ENCODE peak calls at places on chromosomes 3 and 15, in ten cellular contexts. One of them, this sample, is unnamed. For H3K4me1, the result is how much of the 10 kb centered on the place peaks cover.

GRCh38 chr15:44010114-44010513 is 183.3 kb downstream of the WDR76 start:
- DNase-seq in OCI-LY7: no peak
- DNase-seq in H9: no peak
- DNase-seq in upper lobe of left lung: no peak
- DNase-seq in trophoblast cell: no peak
- DNase-seq in aorta: no peak
- DNase-seq in heart right ventricle: no peak
- DNase-seq in body of pancreas: no peak
- DNase-seq in A549: no peak
- DNase-seq in right cardiac atrium: no peak
- DNase-seq in this sample: no peak

GRCh38 chr3:124288996-124289395 is 297.1 kb upstream of the ROPN1 start:
- DNase-seq in aorta: no peak
- DNase-seq in OCI-LY7: no peak
- DNase-seq in heart right ventricle: no peak
- DNase-seq in A549: no peak
- DNase-seq in upper lobe of left lung: no peak
- DNase-seq in right cardiac atrium: no peak
- DNase-seq in trophoblast cell: no peak
- DNase-seq in H9: no peak
- DNase-seq in body of pancreas: no peak
- DNase-seq in this sample: no peak

GRCh38 chr3:170222647-170223541 is 670 bp downstream of the PRKCI start:
- DNase-seq in upper lobe of left lung: peak
- DNase-seq in OCI-LY7: peak
- DNase-seq in H9: peak
- DNase-seq in right cardiac atrium: peak
- DNase-seq in A549: peak
- DNase-seq in trophoblast cell: peak
- DNase-seq in heart right ventricle: no peak
- DNase-seq in body of pancreas: peak
- DNase-seq in aorta: peak
- DNase-seq in this sample: peak

GRCh38 chr3:132222868-132223538 is 94.2 kb upstream of the ACP3 start:
- DNase-seq in trophoblast cell: no peak
- DNase-seq in body of pancreas: peak
- DNase-seq in right cardiac atrium: no peak
- DNase-seq in aorta: no peak
- DNase-seq in OCI-LY7: no peak
- DNase-seq in upper lobe of left lung: peak
- DNase-seq in heart right ventricle: no peak
- DNase-seq in H9: no peak
- DNase-seq in A549: no peak
- DNase-seq in this sample: no peak

GRCh38 chr3:156218353-156218744 is 98.0 kb downstream of the KCNAB1 start:
- DNase-seq in trophoblast cell: peak
- DNase-seq in A549: no peak
- DNase-seq in aorta: no peak
- DNase-seq in upper lobe of left lung: no peak
- DNase-seq in right cardiac atrium: no peak
- DNase-seq in H9: no peak
- DNase-seq in OCI-LY7: no peak
- DNase-seq in body of pancreas: no peak
- DNase-seq in heart right ventricle: no peak
- DNase-seq in this sample: no peak

GRCh38 chr3:162400697-162401096 is 904.1 kb downstream of the OTOL1 start:
- DNase-seq in H9: no peak
- DNase-seq in heart right ventricle: no peak
- DNase-seq in upper lobe of left lung: no peak
- DNase-seq in trophoblast cell: no peak
- DNase-seq in OCI-LY7: no peak
- DNase-seq in A549: no peak
- DNase-seq in body of pancreas: no peak
- DNase-seq in right cardiac atrium: no peak
- DNase-seq in aorta: no peak
- DNase-seq in this sample: no peak

GRCh38 chr3:195911946-195912270 is 3.6 kb upstream of the TNK2 start:
- DNase-seq in aorta: peak
- DNase-seq in trophoblast cell: peak
- DNase-seq in H9: peak
- DNase-seq in right cardiac atrium: no peak
- DNase-seq in upper lobe of left lung: peak
- DNase-seq in heart right ventricle: no peak
- DNase-seq in body of pancreas: no peak
- DNase-seq in OCI-LY7: no peak
- DNase-seq in A549: no peak
- DNase-seq in this sample: no peak

GRCh38 chr3:27556854-27557253 is 72.7 kb upstream of the SLC4A7 start:
- DNase-seq in trophoblast cell: no peak
- DNase-seq in aorta: no peak
- DNase-seq in H9: no peak
- DNase-seq in heart right ventricle: no peak
- DNase-seq in OCI-LY7: no peak
- DNase-seq in body of pancreas: no peak
- DNase-seq in right cardiac atrium: no peak
- DNase-seq in A549: no peak
- DNase-seq in upper lobe of left lung: no peak
- DNase-seq in this sample: no peak

GRCh38 chr3:129315386-129315991 is 36.8 kb downstream of the HMCES start:
- DNase-seq in aorta: peak
- DNase-seq in right cardiac atrium: peak
- DNase-seq in upper lobe of left lung: peak
- DNase-seq in A549: no peak
- DNase-seq in OCI-LY7: peak
- DNase-seq in trophoblast cell: peak
- DNase-seq in body of pancreas: peak
- DNase-seq in H9: no peak
- DNase-seq in heart right ventricle: peak
- DNase-seq in this sample: no peak

GRCh38 chr3:9730747-9731205 is 759 bp upstream of the BRPF1 start:
- DNase-seq in A549: peak
- DNase-seq in heart right ventricle: no peak
- DNase-seq in upper lobe of left lung: no peak
- DNase-seq in aorta: no peak
- DNase-seq in H9: no peak
- DNase-seq in right cardiac atrium: no peak
- DNase-seq in OCI-LY7: no peak
- DNase-seq in trophoblast cell: no peak
- DNase-seq in body of pancreas: no peak
- DNase-seq in this sample: no peak

GRCh38 chr3:99332726-99333125 is 305.7 kb upstream of the COL8A1 start:
- DNase-seq in upper lobe of left lung: no peak
- DNase-seq in trophoblast cell: no peak
- DNase-seq in H9: no peak
- DNase-seq in OCI-LY7: no peak
- DNase-seq in heart right ventricle: no peak
- DNase-seq in aorta: no peak
- DNase-seq in body of pancreas: no peak
- DNase-seq in A549: no peak
- DNase-seq in right cardiac atrium: no peak
- DNase-seq in this sample: no peak

GRCh38 chr15:57505949-57506391 is 85.7 kb upstream of the MYZAP start:
- DNase-seq in upper lobe of left lung: peak
- DNase-seq in H9: no peak
- DNase-seq in body of pancreas: peak
- DNase-seq in OCI-LY7: no peak
- DNase-seq in trophoblast cell: peak
- DNase-seq in heart right ventricle: peak
- DNase-seq in aorta: peak
- DNase-seq in A549: no peak
- DNase-seq in right cardiac atrium: peak
- DNase-seq in this sample: peak

GRCh38 chr3:188664795-188665194 is 507.0 kb upstream of the TPRG1 start:
- DNase-seq in right cardiac atrium: no peak
- DNase-seq in H9: no peak
- DNase-seq in body of pancreas: peak
- DNase-seq in trophoblast cell: peak
- DNase-seq in heart right ventricle: no peak
- DNase-seq in A549: no peak
- DNase-seq in aorta: no peak
- DNase-seq in upper lobe of left lung: no peak
- DNase-seq in OCI-LY7: peak
- DNase-seq in this sample: no peak

GRCh38 chr3:39264053-39264452 is 15.8 kb downstream of the CX3CR1 start:
- DNase-seq in right cardiac atrium: no peak
- DNase-seq in upper lobe of left lung: no peak
- DNase-seq in heart right ventricle: no peak
- DNase-seq in body of pancreas: no peak
- DNase-seq in A549: no peak
- DNase-seq in OCI-LY7: peak
- DNase-seq in aorta: no peak
- DNase-seq in trophoblast cell: no peak
- DNase-seq in H9: no peak
- DNase-seq in this sample: no peak

DNA sequence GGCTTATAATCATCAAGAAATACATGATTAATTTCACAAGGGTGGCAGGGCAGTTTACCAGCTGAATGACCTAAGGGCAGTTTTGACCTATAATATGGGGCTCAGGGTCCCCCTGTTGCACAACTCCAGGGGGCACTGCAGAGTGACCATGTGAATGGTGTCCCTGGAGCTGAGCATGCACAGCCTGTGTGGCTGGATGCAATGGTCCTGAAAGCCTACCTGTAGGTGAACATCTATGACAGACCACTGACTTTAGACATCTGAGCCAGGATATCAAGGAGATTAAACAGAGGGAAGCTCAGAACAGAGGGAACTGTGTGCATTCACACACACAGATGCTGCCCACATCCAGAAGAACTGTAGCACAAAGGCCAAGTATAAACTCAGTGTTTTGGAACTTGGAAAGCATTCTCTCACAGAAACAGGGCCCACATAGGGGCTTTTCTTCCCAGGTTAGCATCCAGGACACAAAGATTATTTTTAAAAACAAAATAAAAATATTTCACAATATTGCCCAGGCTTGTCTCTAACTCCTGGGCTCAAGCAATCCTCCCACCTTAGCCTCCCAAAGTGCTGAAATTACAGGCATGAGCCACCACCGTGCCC is 7.8 kb upstream of the SLC6A11 start:
- DNase-seq in aorta: no peak
- DNase-seq in H9: no peak
- DNase-seq in upper lobe of left lung: no peak
- DNase-seq in body of pancreas: no peak
- DNase-seq in trophoblast cell: peak
- DNase-seq in A549: no peak
- DNase-seq in heart right ventricle: no peak
- DNase-seq in right cardiac atrium: no peak
- DNase-seq in OCI-LY7: no peak
- DNase-seq in this sample: no peak
- H3K4me1 ChIP-seq in aorta: under half
- H3K4me1 ChIP-seq in H9: under half
- H3K4me1 ChIP-seq in upper lobe of left lung: under half
- H3K4me1 ChIP-seq in body of pancreas: under half
- H3K4me1 ChIP-seq in trophoblast cell: under half
- H3K4me1 ChIP-seq in A549: under half
- H3K4me1 ChIP-seq in heart right ventricle: under half
- H3K4me1 ChIP-seq in right cardiac atrium: under half
- H3K4me1 ChIP-seq in OCI-LY7: under half
- H3K4me1 ChIP-seq in this sample: under half

GRCh38 chr3:66489577-66489976 is 11.2 kb downstream of the LRIG1 start:
- DNase-seq in right cardiac atrium: no peak
- DNase-seq in trophoblast cell: no peak
- DNase-seq in A549: no peak
- DNase-seq in body of pancreas: no peak
- DNase-seq in upper lobe of left lung: no peak
- DNase-seq in OCI-LY7: peak
- DNase-seq in aorta: no peak
- DNase-seq in H9: no peak
- DNase-seq in heart right ventricle: no peak
- DNase-seq in this sample: no peak
- H3K4me1 ChIP-seq in right cardiac atrium: under half
- H3K4me1 ChIP-seq in trophoblast cell: under half
- H3K4me1 ChIP-seq in A549: under half
- H3K4me1 ChIP-seq in body of pancreas: half or more
- H3K4me1 ChIP-seq in upper lobe of left lung: half or more
- H3K4me1 ChIP-seq in OCI-LY7: half or more
- H3K4me1 ChIP-seq in aorta: under half
- H3K4me1 ChIP-seq in H9: under half
- H3K4me1 ChIP-seq in heart right ventricle: half or more
- H3K4me1 ChIP-seq in this sample: under half

GRCh38 chr15:68587769-68588385 is 9.1 kb downstream of the CORO2B start:
- DNase-seq in right cardiac atrium: no peak
- DNase-seq in trophoblast cell: no peak
- DNase-seq in heart right ventricle: no peak
- DNase-seq in A549: no peak
- DNase-seq in aorta: peak
- DNase-seq in upper lobe of left lung: no peak
- DNase-seq in H9: no peak
- DNase-seq in body of pancreas: no peak
- DNase-seq in OCI-LY7: peak
- DNase-seq in this sample: no peak
- H3K4me1 ChIP-seq in right cardiac atrium: under half
- H3K4me1 ChIP-seq in trophoblast cell: under half
- H3K4me1 ChIP-seq in heart right ventricle: under half
- H3K4me1 ChIP-seq in A549: under half
- H3K4me1 ChIP-seq in aorta: under half
- H3K4me1 ChIP-seq in upper lobe of left lung: under half
- H3K4me1 ChIP-seq in H9: under half
- H3K4me1 ChIP-seq in body of pancreas: under half
- H3K4me1 ChIP-seq in OCI-LY7: half or more
- H3K4me1 ChIP-seq in this sample: under half

GRCh38 chr15:48393650-48394049 is 62.4 kb downstream of the DUT start:
- DNase-seq in OCI-LY7: no peak
- DNase-seq in heart right ventricle: no peak
- DNase-seq in right cardiac atrium: peak
- DNase-seq in body of pancreas: no peak
- DNase-seq in A549: no peak
- DNase-seq in H9: no peak
- DNase-seq in trophoblast cell: no peak
- DNase-seq in aorta: no peak
- DNase-seq in upper lobe of left lung: no peak
- DNase-seq in this sample: no peak
- H3K4me1 ChIP-seq in OCI-LY7: under half
- H3K4me1 ChIP-seq in heart right ventricle: under half
- H3K4me1 ChIP-seq in right cardiac atrium: under half
- H3K4me1 ChIP-seq in body of pancreas: under half
- H3K4me1 ChIP-seq in A549: under half
- H3K4me1 ChIP-seq in H9: under half
- H3K4me1 ChIP-seq in trophoblast cell: under half
- H3K4me1 ChIP-seq in aorta: under half
- H3K4me1 ChIP-seq in upper lobe of left lung: under half
- H3K4me1 ChIP-seq in this sample: under half